ENCODE peak calls at places on chromosomes 13 and 19, in nine cellular contexts. W is Karpas-422; V is NB4; U is HAP-1; Y is effector memory CD4-positive, alpha-beta T cell; O is psoas muscle; C is cardiac fibroblast; S is fibroblast of lung; J is AG04449. A is an unnamed sample.

GRCh38 chr13:80382576-80382975 is 41.6 kb upstream of the SPRY2 start:
- DNase-seq in W (no peak), V (no peak), U (no peak), Y (no peak), O (no peak), C (no peak), S (no peak), J (no peak), A (no peak)

GRCh38 chr13:29961036-29961685 is 110.7 kb upstream of the UBL3 start:
- DNase-seq in W (no peak), V (no peak), U (no peak), Y (no peak), O (no peak), C (no peak), S (no peak), J (no peak), A (no peak)

GRCh38 chr13:99961634-99962033 is 9.9 kb downstream of the ZIC5 start:
- DNase-seq in W (no peak), V (no peak), U (no peak), Y (no peak), O (no peak), C (no peak), S (no peak), J (no peak), A (no peak)

GRCh38 chr13:60267498-60268202 is 103.9 kb upstream of the DIAPH3 start:
- DNase-seq in W (peak), V (no peak), U (no peak), Y (no peak), O (no peak), C (peak), S (peak), J (no peak), A (no peak)

GRCh38 chr13:37602743-37603381 is 4.3 kb upstream of the POSTN start:
- DNase-seq in W (peak), V (peak), U (no peak), Y (no peak), O (no peak), C (peak), S (peak), J (no peak), A (no peak)

GRCh38 chr19:14167013-14167593 is 30.7 kb upstream of the ASF1B start:
- DNase-seq in W (no peak), V (no peak), U (no peak), Y (no peak), O (no peak), C (no peak), S (no peak), J (no peak), A (no peak)

GRCh38 chr13:82717249-82717648 is 1165.0 kb downstream of the SLITRK1 start:
- DNase-seq in W (no peak), V (no peak), U (no peak), Y (no peak), O (no peak), C (peak), S (peak), J (no peak), A (no peak)

GRCh38 chr19:28424041-28424440 is 788.9 kb downstream of the UQCRFS1 start:
- DNase-seq in W (no peak), V (no peak), U (no peak), Y (no peak), O (no peak), C (no peak), S (peak), J (no peak), A (no peak)

GRCh38 chr13:28494861-28495585 is at the start of gene FLT1:
- DNase-seq in W (no peak), V (peak), U (peak), Y (no peak), O (peak), C (peak), S (peak), J (no peak), A (peak)

GRCh38 chr19:44890366-44891015 is 563 bp upstream of the TOMM40 start:
- DNase-seq in W (peak), V (peak), U (peak), Y (peak), O (no peak), C (peak), S (peak), J (peak), A (peak)

GRCh38 chr13:98706446-98707110 is 45.9 kb downstream of the SLC15A1 start:
- DNase-seq in W (peak), V (no peak), U (no peak), Y (no peak), O (no peak), C (peak), S (peak), J (no peak), A (no peak)

GRCh38 chr13:23871616-23872220 is 17.5 kb downstream of the MIPEP start:
- DNase-seq in W (peak), V (peak), U (no peak), Y (no peak), O (no peak), C (peak), S (peak), J (no peak), A (no peak)

GRCh38 chr13:22198001-22198400 is 527.1 kb downstream of the FGF9 start:
- DNase-seq in W (no peak), V (no peak), U (no peak), Y (no peak), O (no peak), C (no peak), S (no peak), J (no peak), A (no peak)

GRCh38 chr19:35271546-35271945 is 2.8 kb downstream of the USF2 start:
- DNase-seq in W (no peak), V (no peak), U (no peak), Y (no peak), O (no peak), C (no peak), S (no peak), J (no peak), A (no peak)

GRCh38 chr13:113854238-113855011 is 9.5 kb downstream of the GAS6 start:
- DNase-seq in W (no peak), V (peak), U (no peak), Y (no peak), O (no peak), C (peak), S (peak), J (no peak), A (no peak)

GRCh38 chr13:113922412-113923118 is 51.3 kb downstream of the C13orf46 start:
- DNase-seq in W (no peak), V (no peak), U (no peak), Y (no peak), O (no peak), C (no peak), S (no peak), J (no peak), A (no peak)

GRCh38 chr13:28822161-28822560 is 2.0 kb downstream of the MTUS2 start:
- DNase-seq in W (no peak), V (no peak), U (no peak), Y (no peak), O (no peak), C (no peak), S (no peak), J (no peak), A (no peak)

GRCh38 chr19:56866563-56866962 is 26.0 kb upstream of the PEG3 start:
- DNase-seq in W (no peak), V (no peak), U (no peak), Y (no peak), O (no peak), C (no peak), S (no peak), J (no peak), A (no peak)

GRCh38 chr13:37701306-37701705 is 102.7 kb upstream of the POSTN start:
- DNase-seq in W (no peak), V (no peak), U (no peak), Y (no peak), O (no peak), C (peak), S (peak), J (no peak), A (no peak)

GRCh38 chr19:34578751-34579150 is 97.2 kb downstream of the WTIP start:
- DNase-seq in W (no peak), V (no peak), U (no peak), Y (no peak), O (no peak), C (no peak), S (no peak), J (no peak), A (no peak)

GRCh38 chr13:57634829-57635165 is 3.3 kb downstream of the PCDH17 start:
- DNase-seq in W (no peak), V (no peak), U (no peak), Y (no peak), O (no peak), C (no peak), S (no peak), J (no peak), A (no peak)

GRCh38 chr19:53868091-53868891 is 608 bp downstream of the MYADM start:
- DNase-seq in W (no peak), V (peak), U (peak), Y (peak), O (peak), C (peak), S (peak), J (no peak), A (no peak)

GRCh38 chr13:87527036-87527435 is 144.1 kb upstream of the SLITRK5 start:
- DNase-seq in W (no peak), V (no peak), U (no peak), Y (no peak), O (no peak), C (no peak), S (no peak), J (no peak), A (no peak)

GRCh38 chr19:17289489-17289888 is 7.8 kb downstream of the ANKLE1 start:
- DNase-seq in W (peak), V (peak), U (peak), Y (no peak), O (peak), C (peak), S (peak), J (no peak), A (no peak)

GRCh38 chr19:44903602-44904425 is 1.8 kb upstream of the APOE start:
- DNase-seq in W (peak), V (peak), U (peak), Y (peak), O (peak), C (peak), S (peak), J (no peak), A (no peak)

GRCh38 chr13:110298566-110299321 is 8.2 kb downstream of the COL4A1 start:
- DNase-seq in W (no peak), V (no peak), U (no peak), Y (no peak), O (no peak), C (peak), S (no peak), J (no peak), A (peak)

GRCh38 chr13:113448885-113449692 is 4.2 kb downstream of the ADPRHL1 start:
- DNase-seq in W (peak), V (peak), U (peak), Y (peak), O (peak), C (peak), S (no peak), J (no peak), A (peak)

GRCh38 chr19:10404888-10405808 is 1.8 kb upstream of the CDC37 start:
- DNase-seq in W (no peak), V (no peak), U (no peak), Y (no peak), O (no peak), C (no peak), S (peak), J (no peak), A (no peak)

GRCh38 chr13:44249439-44249838 is 124.2 kb upstream of the SERP2 start:
- DNase-seq in W (no peak), V (no peak), U (no peak), Y (no peak), O (peak), C (peak), S (peak), J (peak), A (no peak)

GRCh38 chr13:21413013-21413412 is 46.1 kb downstream of the ZDHHC20 start:
- DNase-seq in W (peak), V (no peak), U (no peak), Y (no peak), O (no peak), C (peak), S (peak), J (no peak), A (no peak)

GRCh38 chr13:41905600-41906254 is 55.2 kb downstream of the VWA8 start:
- DNase-seq in W (peak), V (peak), U (no peak), Y (no peak), O (no peak), C (peak), S (peak), J (no peak), A (no peak)

GRCh38 chr13:37617162-37617561 is 18.6 kb upstream of the POSTN start:
- DNase-seq in W (no peak), V (no peak), U (no peak), Y (no peak), O (no peak), C (peak), S (peak), J (peak), A (no peak)

GRCh38 chr19:10503002-10503789 is at the start of gene KEAP1:
- DNase-seq in W (peak), V (peak), U (peak), Y (no peak), O (no peak), C (peak), S (peak), J (no peak), A (no peak)

GRCh38 chr13:109155301-109155761 is 525.9 kb downstream of the MYO16 start:
- DNase-seq in W (no peak), V (no peak), U (no peak), Y (no peak), O (no peak), C (peak), S (peak), J (no peak), A (no peak)

GRCh38 chr13:38921081-38921480 is 69.5 kb downstream of the STOML3 start:
- DNase-seq in W (no peak), V (no peak), U (no peak), Y (no peak), O (no peak), C (no peak), S (no peak), J (no peak), A (no peak)

GRCh38 chr19:39997595-39998216 is 846 bp downstream of the ZNF546 start:
- DNase-seq in W (no peak), V (no peak), U (no peak), Y (no peak), O (no peak), C (no peak), S (peak), J (no peak), A (no peak)
- H3K4me3 ChIP-seq in W (peak), V (peak), U (peak), Y (peak), O (peak), C (peak), S (peak), J (peak), A (peak)

DNA sequence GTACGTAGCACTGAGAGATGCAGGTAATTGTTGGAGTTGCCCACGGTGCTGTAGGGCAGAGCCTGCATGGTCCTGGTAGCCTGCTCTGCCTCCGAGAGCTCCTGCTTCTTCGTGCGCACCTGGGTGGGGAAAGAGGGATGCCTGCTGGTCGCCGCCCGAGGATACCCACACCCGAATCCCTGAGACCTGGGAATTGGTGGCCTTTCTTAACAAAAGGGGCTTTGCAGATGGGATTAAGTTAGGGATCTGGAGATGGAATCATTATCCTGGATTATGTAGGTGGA is 9.4 kb downstream of the C3 start:
- DNase-seq in W (no peak), V (no peak), U (no peak), Y (no peak), O (no peak), C (no peak), S (no peak), J (no peak), A (no peak)
- H3K4me3 ChIP-seq in W (no peak), V (no peak), U (no peak), Y (no peak), O (no peak), C (no peak), S (no peak), J (no peak), A (no peak)

DNA sequence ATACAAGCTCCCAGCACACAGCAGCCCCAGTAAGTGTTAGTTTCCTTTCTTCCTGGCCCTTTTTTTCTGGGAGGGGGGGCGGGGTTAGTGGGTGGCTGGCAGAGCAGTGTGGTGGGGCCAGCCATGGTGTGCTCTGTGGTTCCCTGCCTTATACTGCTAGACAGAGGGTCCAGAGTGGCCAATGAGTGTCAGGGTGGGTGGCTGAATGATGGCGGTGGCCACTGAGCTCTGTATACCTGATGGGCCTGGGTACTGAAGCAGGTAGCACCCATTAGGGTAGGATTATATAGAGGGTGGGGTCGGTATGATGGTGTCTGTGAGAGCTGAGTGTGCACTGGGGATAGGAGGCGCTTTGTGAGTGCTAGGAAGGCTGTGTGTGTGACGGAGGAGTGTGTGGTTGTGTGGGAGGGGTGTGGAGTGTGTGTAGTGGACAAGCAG is 13.8 kb downstream of the CIC start:
- DNase-seq in W (no peak), V (no peak), U (no peak), Y (no peak), O (no peak), C (no peak), S (no peak), J (no peak), A (no peak)
- H3K4me3 ChIP-seq in W (peak), V (no peak), U (no peak), Y (peak), O (peak), C (peak), S (peak), J (peak), A (peak)

GRCh38 chr19:6425732-6426686 is 1.4 kb upstream of the KHSRP start:
- DNase-seq in W (peak), V (peak), U (peak), Y (no peak), O (no peak), C (no peak), S (no peak), J (no peak), A (no peak)

GRCh38 chr19:6424190-6424938 is at the start of gene KHSRP:
- DNase-seq in W (peak), V (peak), U (peak), Y (peak), O (peak), C (no peak), S (no peak), J (no peak), A (no peak)

GRCh38 chr19:6423499-6424189 is 967 bp downstream of the KHSRP start:
- DNase-seq in W (peak), V (peak), U (peak), Y (no peak), O (no peak), C (peak), S (peak), J (peak), A (no peak)

GRCh38 chr19:6427131-6427530 is 2.5 kb upstream of the KHSRP start:
- DNase-seq in W (no peak), V (no peak), U (no peak), Y (no peak), O (no peak), C (no peak), S (no peak), J (no peak), A (no peak)

DNA sequence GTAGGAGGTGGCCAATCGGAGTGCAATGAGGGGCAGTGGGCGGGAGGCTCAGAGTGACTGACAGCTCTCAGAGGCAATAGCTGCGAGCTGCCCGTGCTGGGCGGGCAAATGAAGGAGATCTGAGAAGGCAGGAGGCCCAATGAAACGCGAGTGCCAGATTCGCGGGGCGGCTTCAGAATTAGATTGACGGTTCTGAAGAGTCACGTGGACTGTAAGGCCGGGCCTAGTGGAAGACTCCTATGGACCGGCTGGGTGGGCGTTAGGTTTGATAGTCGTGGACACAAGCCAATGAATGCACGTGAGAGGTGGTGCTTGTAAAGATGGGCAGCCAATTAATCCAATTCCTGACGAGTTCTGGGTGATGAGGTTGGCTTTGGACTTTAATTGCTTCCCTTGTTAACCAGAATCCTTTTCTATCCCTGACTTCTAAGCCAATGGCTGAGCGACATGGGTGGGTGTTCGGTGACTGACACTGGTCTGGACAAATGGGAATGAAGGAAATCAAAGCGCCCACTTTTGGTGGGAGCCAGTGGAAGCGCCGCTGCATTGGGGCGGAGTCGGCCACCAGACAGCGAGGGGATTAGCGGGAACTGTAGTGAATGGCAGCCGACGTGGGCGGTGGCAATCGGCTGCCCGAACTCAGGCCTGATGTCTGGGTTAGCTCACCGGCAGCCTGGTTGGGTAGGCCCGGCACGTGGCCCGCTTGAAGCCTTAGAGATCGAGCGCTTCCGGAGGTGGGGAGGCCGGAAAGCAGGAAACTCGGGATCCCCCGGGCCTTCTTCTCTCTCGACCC is 524 bp upstream of the KHSRP start:
- DNase-seq in W (peak), V (peak), U (peak), Y (peak), O (peak), C (peak), S (peak), J (peak), A (peak)
- H3K4me3 ChIP-seq in W (peak), V (no peak), U (peak), Y (no peak), O (peak), C (no peak), S (no peak), J (peak), A (peak)

DNA sequence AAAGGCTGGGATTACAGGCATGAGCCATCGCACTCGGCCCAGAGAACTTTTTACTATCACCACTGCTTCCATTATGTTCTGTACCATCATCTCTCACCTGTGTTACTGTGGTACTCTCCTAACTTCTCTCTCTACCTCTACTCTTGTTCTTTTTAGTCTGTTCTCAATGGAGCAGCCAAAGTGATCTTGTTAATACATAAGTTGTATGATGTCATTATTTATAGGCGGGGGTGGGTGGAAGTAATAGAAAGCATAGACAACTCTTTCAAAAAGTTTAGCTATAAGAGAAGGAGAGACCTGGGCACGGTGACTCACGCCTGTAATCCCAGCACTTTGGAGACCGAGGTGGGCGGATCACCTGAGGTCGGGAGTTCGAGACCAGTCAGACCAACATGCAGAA is 3.0 kb downstream of the ZNF570 start:
- DNase-seq in W (no peak), V (no peak), U (no peak), Y (no peak), O (no peak), C (no peak), S (no peak), J (no peak), A (no peak)
- H3K4me3 ChIP-seq in W (no peak), V (no peak), U (no peak), Y (no peak), O (no peak), C (no peak), S (no peak), J (no peak), A (no peak)

DNA sequence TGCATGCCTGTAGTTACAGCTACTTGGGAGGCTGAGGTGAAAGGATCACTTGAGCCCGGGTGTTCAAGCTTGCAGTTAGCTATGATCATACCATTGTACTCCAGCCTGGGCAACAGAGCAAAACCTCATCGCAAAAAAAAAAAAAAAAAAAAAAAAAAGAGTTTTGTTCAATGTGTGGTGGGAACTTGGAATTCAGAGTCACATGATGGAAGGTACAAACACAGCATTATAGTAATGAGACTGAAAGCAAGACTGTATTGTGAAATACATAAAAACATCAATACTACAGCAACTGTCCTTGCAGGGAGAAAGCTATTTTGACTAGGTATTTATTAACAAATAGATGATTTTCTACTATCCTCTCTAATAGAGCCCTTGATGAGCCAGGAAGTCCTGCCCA is 393.2 kb downstream of the DLEU7 start:
- DNase-seq in W (no peak), V (no peak), U (no peak), Y (no peak), O (no peak), C (no peak), S (no peak), J (no peak), A (no peak)
- H3K4me3 ChIP-seq in W (no peak), V (no peak), U (no peak), Y (no peak), O (no peak), C (no peak), S (no peak), J (no peak), A (no peak)

GRCh38 chr19:32223595-32224370 is 121.6 kb upstream of the ZNF507 start:
- DNase-seq in W (no peak), V (no peak), U (no peak), Y (no peak), O (no peak), C (no peak), S (no peak), J (no peak), A (no peak)
- H3K4me3 ChIP-seq in W (no peak), V (no peak), U (no peak), Y (peak), O (no peak), C (no peak), S (no peak), J (no peak), A (no peak)